ENCODE peak calls at places on chromosomes 5 and 9, in nine cellular contexts. T is epithelial cell of esophagus, A is transverse colon, P is choroid plexus epithelial cell, D is tibial artery, V is PC-3, B is GM06990, Z is IMR-90, K is NT2/D1. C is an unnamed sample.

GRCh38 chr5:149371296-149371962 is 7.7 kb downstream of the IL17B start:
- DNase-seq in K (peak; percentile 42), V (peak; percentile 83), D (peak; percentile 80), B (no peak), Z (peak; percentile 47), A (peak; percentile 72), P (peak; percentile 73), T (peak; percentile 70), C (peak; percentile 65)

GRCh38 chr9:116978155-116978554 is 291.1 kb downstream of the TRIM32 start:
- DNase-seq in A (no peak), K (no peak), T (peak; percentile 64), Z (no peak), V (peak; percentile 35), P (no peak), B (no peak), D (no peak), C (no peak)

GRCh38 chr5:142403583-142403982 is 78.8 kb upstream of the SPRY4 start:
- DNase-seq in Z (no peak), B (no peak), V (peak; percentile 86), T (peak; percentile 89), A (no peak), P (no peak), K (no peak), D (no peak), C (no peak)

GRCh38 chr9:120175031-120175430 is 404.9 kb downstream of the CDK5RAP2 start:
- DNase-seq in P (no peak), D (no peak), B (no peak), T (no peak), Z (no peak), A (no peak), K (no peak), V (no peak), C (no peak)

GRCh38 chr5:156328766-156329165 is 1.8 kb downstream of the SGCD start:
- DNase-seq in T (no peak), P (no peak), B (no peak), A (no peak), Z (no peak), K (no peak), D (no peak), V (no peak), C (no peak)

GRCh38 chr5:141567513-141568117 is 51.2 kb downstream of the DIAPH1 start:
- DNase-seq in K (no peak), B (no peak), T (no peak), P (peak; percentile 38), A (no peak), V (peak; percentile 11), D (no peak), Z (peak; percentile 17), C (peak; percentile 39)

GRCh38 chr5:120228262-120229031 is 235.7 kb upstream of the PRR16 start:
- DNase-seq in D (no peak), B (no peak), Z (no peak), A (no peak), K (peak; percentile 9), T (peak; percentile 12), P (no peak), V (no peak), C (no peak)

GRCh38 chr5:39062104-39062503 is 12.1 kb downstream of the RICTOR start:
- DNase-seq in D (no peak), V (no peak), B (no peak), T (no peak), Z (no peak), K (no peak), P (no peak), A (no peak), C (no peak)

GRCh38 chr9:26748449-26749058 is 144.0 kb downstream of the CAAP1 start:
- DNase-seq in K (no peak), P (no peak), T (no peak), A (no peak), B (no peak), Z (no peak), D (no peak), V (no peak), C (no peak)

GRCh38 chr5:126354012-126354856 is 69.0 kb upstream of the GRAMD2B start:
- DNase-seq in V (peak; percentile 93), K (no peak), B (no peak), P (peak; percentile 99), D (no peak), T (peak; percentile 87), Z (peak; percentile 98), A (no peak), C (peak; percentile 97)
- H3K4me3 ChIP-seq in V (peak overlapping the region; percentile 61), K (no peak overlapping the region), B (no peak overlapping the region), P (peak overlapping the region; percentile 20), D (no peak overlapping the region), T (no peak overlapping the region), Z (peak overlapping the region; percentile 51), A (no peak overlapping the region), C (peak overlapping the region; percentile 34)

GRCh38 chr9:79577969-79578723 is 6.4 kb downstream of the TLE4 start:
- DNase-seq in B (no peak), K (no peak), D (no peak), T (no peak), P (peak; percentile 55), A (no peak), V (no peak), Z (peak; percentile 16), C (no peak)

GRCh38 chr9:79581388-79581787 is 9.6 kb downstream of the TLE4 start:
- DNase-seq in P (peak; percentile 83), Z (peak; percentile 75), B (no peak), A (peak; percentile 15), V (no peak), D (no peak), T (peak; percentile 55), K (no peak), C (peak; percentile 67)

GRCh38 chr9:79579624-79580023 is 7.9 kb downstream of the TLE4 start:
- DNase-seq in B (no peak), A (no peak), P (no peak), V (no peak), T (no peak), D (no peak), K (no peak), Z (no peak), C (no peak)

GRCh38 chr9:79580065-79580464 is 8.3 kb downstream of the TLE4 start:
- DNase-seq in T (no peak), V (no peak), K (no peak), D (no peak), Z (no peak), P (no peak), B (no peak), A (no peak), C (no peak)

GRCh38 chr9:79578891-79579290 is 7.1 kb downstream of the TLE4 start:
- DNase-seq in Z (no peak), A (no peak), B (no peak), V (no peak), K (no peak), T (no peak), D (no peak), P (no peak), C (no peak)
- H3K4me3 ChIP-seq in Z (no peak overlapping the region), A (no peak overlapping the region), B (no peak overlapping the region), V (no peak overlapping the region), K (no peak overlapping the region), T (no peak overlapping the region), D (no peak overlapping the region), P (no peak overlapping the region), C (no peak overlapping the region)

GRCh38 chr9:133638711-133639110 is 2.5 kb downstream of the DBH start:
- DNase-seq in A (no peak), B (no peak), Z (no peak), V (no peak), D (no peak), P (no peak), T (no peak), K (no peak), C (no peak)
- H3K4me3 ChIP-seq in A (no peak overlapping the region), B (no peak overlapping the region), Z (no peak overlapping the region), V (no peak overlapping the region), D (no peak overlapping the region), P (no peak overlapping the region), T (no peak overlapping the region), K (no peak overlapping the region), C (no peak overlapping the region)

DNA sequence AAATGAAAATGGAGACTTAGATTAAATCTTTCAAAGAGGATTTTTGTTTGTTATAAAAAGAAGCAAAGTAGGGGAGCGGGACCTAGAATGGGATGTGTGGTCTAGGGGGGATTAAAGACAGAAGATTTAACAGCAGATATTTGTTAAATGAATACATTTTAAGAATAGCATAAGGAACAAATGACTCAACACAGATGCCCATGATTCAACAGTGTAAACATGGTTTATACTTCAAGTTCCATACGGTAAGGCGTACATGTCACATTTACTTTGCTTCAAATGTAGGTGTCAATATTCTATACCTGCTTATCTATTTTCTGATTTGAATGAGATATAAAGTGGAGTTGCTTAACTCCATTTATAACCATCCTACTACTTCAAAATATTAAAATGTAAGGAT is 1.5 kb downstream of the TICAM2 start:
- DNase-seq in T (peak; percentile 50), K (no peak), P (peak; percentile 37), B (no peak), A (no peak), Z (peak; percentile 63), D (no peak), V (peak; percentile 69), C (no peak)
- H3K4me3 ChIP-seq in T (no peak overlapping the region), K (no peak overlapping the region), P (peak overlapping the region; percentile 76), B (peak overlapping the region; percentile 69), A (no peak overlapping the region), Z (peak overlapping the region; percentile 94), D (peak overlapping the region; percentile 92), V (peak overlapping the region; percentile 82), C (peak overlapping the region; percentile 70)

DNA sequence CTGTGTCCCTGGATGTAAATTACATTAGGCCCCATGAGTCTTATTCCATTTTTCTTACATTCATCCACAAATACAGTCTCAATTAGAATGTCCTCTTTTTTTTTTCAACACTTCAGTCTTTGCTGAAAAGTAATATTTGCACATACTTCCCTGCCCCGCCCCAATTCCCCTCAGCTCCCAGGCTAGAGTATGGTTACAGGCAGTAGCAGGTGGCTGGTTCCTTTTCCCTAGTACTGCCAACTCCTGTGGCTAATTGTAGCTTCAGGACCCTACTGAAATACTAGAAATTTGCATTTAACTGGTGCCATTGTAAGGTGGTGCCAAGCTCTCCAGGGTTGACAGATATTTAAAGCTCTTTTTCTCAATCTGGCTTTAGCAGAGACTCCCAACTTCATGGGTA is 80.3 kb downstream of the FAM81B start:
- DNase-seq in B (no peak), Z (no peak), V (peak; percentile 7), K (no peak), D (no peak), A (no peak), P (no peak), T (no peak), C (no peak)
- H3K4me3 ChIP-seq in B (no peak overlapping the region), Z (no peak overlapping the region), V (no peak overlapping the region), K (no peak overlapping the region), D (no peak overlapping the region), A (no peak overlapping the region), P (no peak overlapping the region), T (no peak overlapping the region), C (no peak overlapping the region)